ENCODE peak calls at places on chromosomes 5 and 9, in five cellular contexts. One of them, this sample, is unnamed.

GRCh38 chr5:163478982-163479271 is 18.5 kb downstream of the HMMR start:
- DNase-seq in GM12865: no peak
- DNase-seq in breast epithelium: no peak
- DNase-seq in upper lobe of left lung: no peak
- DNase-seq in dorsolateral prefrontal cortex: no peak
- DNase-seq in this sample: no peak

GRCh38 chr5:35908266-35908665 is 30.2 kb downstream of the CAPSL start:
- DNase-seq in GM12865: no peak
- DNase-seq in breast epithelium: no peak
- DNase-seq in upper lobe of left lung: no peak
- DNase-seq in dorsolateral prefrontal cortex: no peak
- DNase-seq in this sample: no peak

GRCh38 chr9:133775951-133776905 is 38.1 kb upstream of the SARDH start:
- DNase-seq in GM12865: no peak
- DNase-seq in breast epithelium: no peak
- DNase-seq in upper lobe of left lung: no peak
- DNase-seq in dorsolateral prefrontal cortex: no peak
- DNase-seq in this sample: peak

GRCh38 chr5:138273834-138274188 is 610 bp downstream of the GFRA3 start:
- DNase-seq in GM12865: no peak
- DNase-seq in breast epithelium: no peak
- DNase-seq in upper lobe of left lung: no peak
- DNase-seq in dorsolateral prefrontal cortex: no peak
- DNase-seq in this sample: no peak

GRCh38 chr5:77851229-77852067 is 75.3 kb upstream of the TBCA start:
- DNase-seq in GM12865: peak
- DNase-seq in breast epithelium: no peak
- DNase-seq in upper lobe of left lung: no peak
- DNase-seq in dorsolateral prefrontal cortex: peak
- DNase-seq in this sample: peak

GRCh38 chr5:170486366-170486765 is 17.5 kb upstream of the KCNIP1 start:
- DNase-seq in GM12865: no peak
- DNase-seq in breast epithelium: no peak
- DNase-seq in upper lobe of left lung: no peak
- DNase-seq in dorsolateral prefrontal cortex: no peak
- DNase-seq in this sample: no peak

GRCh38 chr9:75892168-75892901 is 1.9 kb downstream of the PCSK5 start:
- DNase-seq in GM12865: no peak
- DNase-seq in breast epithelium: no peak
- DNase-seq in upper lobe of left lung: peak
- DNase-seq in dorsolateral prefrontal cortex: no peak
- DNase-seq in this sample: peak

GRCh38 chr9:6096821-6097220 is 81.4 kb upstream of the RANBP6 start:
- DNase-seq in GM12865: peak
- DNase-seq in breast epithelium: no peak
- DNase-seq in upper lobe of left lung: no peak
- DNase-seq in dorsolateral prefrontal cortex: no peak
- DNase-seq in this sample: no peak

GRCh38 chr5:83475540-83476469 is 4.3 kb downstream of the VCAN start:
- DNase-seq in GM12865: no peak
- DNase-seq in breast epithelium: no peak
- DNase-seq in upper lobe of left lung: no peak
- DNase-seq in dorsolateral prefrontal cortex: no peak
- DNase-seq in this sample: no peak

GRCh38 chr5:21663082-21663481 is 1190.1 kb downstream of the CDH12 start:
- DNase-seq in GM12865: peak
- DNase-seq in breast epithelium: no peak
- DNase-seq in upper lobe of left lung: no peak
- DNase-seq in dorsolateral prefrontal cortex: no peak
- DNase-seq in this sample: no peak
- TF ChIP-seq CTCF in GM12865: peak
- TF ChIP-seq CTCF in breast epithelium: no peak
- TF ChIP-seq CTCF in upper lobe of left lung: no peak
- TF ChIP-seq CTCF in dorsolateral prefrontal cortex: no peak
- TF ChIP-seq CTCF in this sample: no peak

GRCh38 chr5:50440651-50441478 is at the start of gene EMB:
- DNase-seq in GM12865: peak
- DNase-seq in breast epithelium: peak
- DNase-seq in upper lobe of left lung: peak
- DNase-seq in dorsolateral prefrontal cortex: no peak
- DNase-seq in this sample: peak
- TF ChIP-seq CTCF in GM12865: peak
- TF ChIP-seq CTCF in breast epithelium: no peak
- TF ChIP-seq CTCF in upper lobe of left lung: no peak
- TF ChIP-seq CTCF in dorsolateral prefrontal cortex: no peak
- TF ChIP-seq CTCF in this sample: no peak

GRCh38 chr9:97629136-97629535 is 4.0 kb downstream of the TSTD2 start:
- DNase-seq in GM12865: no peak
- DNase-seq in breast epithelium: no peak
- DNase-seq in upper lobe of left lung: no peak
- DNase-seq in dorsolateral prefrontal cortex: no peak
- DNase-seq in this sample: no peak
- TF ChIP-seq CTCF in GM12865: no peak
- TF ChIP-seq CTCF in breast epithelium: no peak
- TF ChIP-seq CTCF in upper lobe of left lung: no peak
- TF ChIP-seq CTCF in dorsolateral prefrontal cortex: no peak
- TF ChIP-seq CTCF in this sample: no peak

GRCh38 chr5:139960723-139961383 is 82.2 kb downstream of the NRG2 start:
- DNase-seq in GM12865: peak
- DNase-seq in breast epithelium: no peak
- DNase-seq in upper lobe of left lung: peak
- DNase-seq in dorsolateral prefrontal cortex: no peak
- DNase-seq in this sample: no peak

GRCh38 chr5:139956342-139956741 is 86.8 kb downstream of the NRG2 start:
- DNase-seq in GM12865: no peak
- DNase-seq in breast epithelium: no peak
- DNase-seq in upper lobe of left lung: no peak
- DNase-seq in dorsolateral prefrontal cortex: no peak
- DNase-seq in this sample: no peak

GRCh38 chr5:139955616-139956283 is 87.3 kb downstream of the NRG2 start:
- DNase-seq in GM12865: peak
- DNase-seq in breast epithelium: no peak
- DNase-seq in upper lobe of left lung: no peak
- DNase-seq in dorsolateral prefrontal cortex: no peak
- DNase-seq in this sample: no peak

GRCh38 chr5:139961435-139962157 is 81.5 kb downstream of the NRG2 start:
- DNase-seq in GM12865: peak
- DNase-seq in breast epithelium: no peak
- DNase-seq in upper lobe of left lung: no peak
- DNase-seq in dorsolateral prefrontal cortex: no peak
- DNase-seq in this sample: no peak

GRCh38 chr5:139958749-139959148 is 84.3 kb downstream of the NRG2 start:
- DNase-seq in GM12865: no peak
- DNase-seq in breast epithelium: no peak
- DNase-seq in upper lobe of left lung: no peak
- DNase-seq in dorsolateral prefrontal cortex: no peak
- DNase-seq in this sample: no peak
- TF ChIP-seq CTCF in GM12865: no peak
- TF ChIP-seq CTCF in breast epithelium: no peak
- TF ChIP-seq CTCF in upper lobe of left lung: no peak
- TF ChIP-seq CTCF in dorsolateral prefrontal cortex: no peak
- TF ChIP-seq CTCF in this sample: no peak

GRCh38 chr5:132866342-132867045 is at the start of the genes GDF9 and UQCRQ:
- DNase-seq in GM12865: peak
- DNase-seq in breast epithelium: peak
- DNase-seq in upper lobe of left lung: peak
- DNase-seq in dorsolateral prefrontal cortex: peak
- DNase-seq in this sample: peak
- TF ChIP-seq CTCF in GM12865: no peak
- TF ChIP-seq CTCF in breast epithelium: no peak
- TF ChIP-seq CTCF in upper lobe of left lung: no peak
- TF ChIP-seq CTCF in dorsolateral prefrontal cortex: peak
- TF ChIP-seq CTCF in this sample: no peak

GRCh38 chr5:74786851-74787250 is 19.8 kb downstream of the NSA2 start:
- DNase-seq in GM12865: no peak
- DNase-seq in breast epithelium: no peak
- DNase-seq in upper lobe of left lung: no peak
- DNase-seq in dorsolateral prefrontal cortex: no peak
- DNase-seq in this sample: no peak
- TF ChIP-seq CTCF in GM12865: no peak
- TF ChIP-seq CTCF in breast epithelium: no peak
- TF ChIP-seq CTCF in upper lobe of left lung: no peak
- TF ChIP-seq CTCF in dorsolateral prefrontal cortex: no peak
- TF ChIP-seq CTCF in this sample: no peak

DNA sequence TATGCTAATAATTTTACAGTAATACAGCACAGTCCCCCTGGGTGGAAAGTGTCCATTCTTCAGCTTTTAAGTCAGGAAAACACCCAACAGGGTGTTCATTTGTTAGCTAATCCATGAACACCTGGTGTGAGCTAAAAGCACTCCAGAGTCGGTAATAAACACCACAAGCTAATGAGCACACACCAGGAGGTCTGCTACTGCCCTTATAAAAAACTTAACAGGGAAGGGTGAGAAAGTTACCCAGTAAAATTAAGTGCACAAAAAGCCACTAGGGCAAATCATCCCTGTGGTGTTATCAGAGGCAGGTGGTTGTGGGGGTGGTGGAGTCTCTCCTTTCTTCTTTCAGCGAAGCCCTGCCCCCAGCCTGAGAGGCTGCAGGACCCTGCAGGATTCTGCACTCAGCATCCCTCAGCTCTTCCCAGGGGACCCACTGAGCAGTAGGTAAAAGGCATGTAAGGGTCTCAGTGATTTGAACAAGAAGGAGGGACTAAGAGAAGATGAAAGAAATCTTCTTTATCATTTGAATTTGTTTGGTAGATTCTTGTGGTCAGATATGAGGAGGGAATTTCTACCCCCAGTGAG is 14.4 kb downstream of the GDNF start:
- DNase-seq in GM12865: no peak
- DNase-seq in breast epithelium: no peak
- DNase-seq in upper lobe of left lung: no peak
- DNase-seq in dorsolateral prefrontal cortex: no peak
- DNase-seq in this sample: no peak
- TF ChIP-seq CTCF in GM12865: no peak
- TF ChIP-seq CTCF in breast epithelium: no peak
- TF ChIP-seq CTCF in upper lobe of left lung: no peak
- TF ChIP-seq CTCF in dorsolateral prefrontal cortex: no peak
- TF ChIP-seq CTCF in this sample: no peak

This sample was measured in mesothelial cell of epicardium.